ENCODE peak calls at places on chromosomes 13 and 19, in six cellular contexts. Q is NCI-H1105 treated with DMSO at 0.1 percent for 48 hours, E is Kasumi-1, I is body of pancreas, D is left colon, K is psoas muscle. N is an unnamed sample.

GRCh38 chr19:35260694-35261304 is 8.0 kb upstream of the USF2 start:
- DNase-seq in Q (no peak), E (no peak), I (peak; percentile 11), D (no peak), K (no peak), N (no peak)

GRCh38 chr19:40768936-40769335 is 6.4 kb upstream of the MIA start:
- DNase-seq in Q (no peak), E (no peak), I (no peak), D (no peak), K (no peak), N (no peak)

GRCh38 chr13:30957258-30957943 is 24.9 kb downstream of the TEX26 start:
- DNase-seq in Q (no peak), E (no peak), I (no peak), D (no peak), K (no peak), N (no peak)

GRCh38 chr13:51154029-51154555 is 43.0 kb upstream of the C13orf42 start:
- DNase-seq in Q (no peak), E (no peak), I (no peak), D (no peak), K (no peak), N (peak; percentile 61)

GRCh38 chr19:54574051-54574450 is 461 bp downstream of the LILRA2 start:
- DNase-seq in Q (no peak), E (no peak), I (no peak), D (no peak), K (no peak), N (no peak)

GRCh38 chr19:55247621-55248099 is 11.2 kb downstream of the PPP6R1 start:
- DNase-seq in Q (no peak), E (peak; percentile 72), I (no peak), D (peak; percentile 77), K (peak; percentile 45), N (peak; percentile 58)

GRCh38 chr13:96551540-96551939 is 442.7 kb downstream of the OXGR1 start:
- DNase-seq in Q (peak; percentile 8), E (no peak), I (no peak), D (no peak), K (no peak), N (no peak)

GRCh38 chr19:40921005-40921897 is 39.2 kb upstream of the CYP2A7 start:
- DNase-seq in Q (no peak), E (no peak), I (peak; percentile 30), D (peak; percentile 88), K (no peak), N (no peak)

GRCh38 chr13:44576396-44577235 is 486 bp upstream of the TSC22D1 start:
- DNase-seq in Q (no peak), E (peak; percentile 43), I (peak; percentile 29), D (no peak), K (peak; percentile 35), N (peak; percentile 56)

GRCh38 chr19:2815191-2815614 is 4.5 kb upstream of the ZNF554 start:
- DNase-seq in Q (no peak), E (no peak), I (no peak), D (no peak), K (no peak), N (no peak)

GRCh38 chr19:37304884-37305255 is 66.0 kb upstream of the ZNF527 start:
- DNase-seq in Q (no peak), E (no peak), I (no peak), D (no peak), K (no peak), N (no peak)

GRCh38 chr19:19113040-19113541 is 25.2 kb downstream of the TMEM161A start:
- DNase-seq in Q (no peak), E (peak; percentile 66), I (no peak), D (no peak), K (no peak), N (peak; percentile 80)

GRCh38 chr13:110340812-110341444 is 33.8 kb downstream of the COL4A2 start:
- DNase-seq in Q (no peak), E (no peak), I (peak; percentile 41), D (peak; percentile 80), K (peak; percentile 80), N (peak; percentile 30)